ENCODE peak calls at places on chromosomes 11 and 22, in four cellular contexts. X is T47D; Z is effector memory CD4-positive, alpha-beta T cell; A is GM03348. L is an unnamed sample.
A peak's percentile ranks its signal among the peaks of the same experiment; 100 is the strongest.

GRCh38 chr22:39292002-39292401 is 27.4 kb downstream of the RPL3 start:
- DNase-seq in X (no peak), Z (no peak), A (no peak), L (no peak)

GRCh38 chr11:27473017-27473406 is 422 bp upstream of the LGR4 start:
- DNase-seq in X (no peak), Z (no peak), A (no peak), L (no peak)

GRCh38 chr11:69888671-69889076 is 69.5 kb upstream of the FGF3 start:
- DNase-seq in X (peak; percentile 86), Z (peak; percentile 31), A (peak; percentile 88), L (no peak)

GRCh38 chr22:26568207-26568706 is 21.7 kb downstream of the TPST2 start:
- DNase-seq in X (peak; percentile 83), Z (no peak), A (no peak), L (no peak)

GRCh38 chr11:43770173-43770572 is 89.6 kb downstream of the HSD17B12 start:
- DNase-seq in X (no peak), Z (no peak), A (no peak), L (no peak)

GRCh38 chr11:83097671-83098070 is 26.0 kb upstream of the RAB30 start:
- DNase-seq in X (no peak), Z (no peak), A (no peak), L (no peak)

GRCh38 chr11:78764946-78765345 is 190.3 kb upstream of the NARS2 start:
- DNase-seq in X (no peak), Z (no peak), A (no peak), L (no peak)

GRCh38 chr11:68313574-68314202 is 1.3 kb downstream of the LRP5 start:
- DNase-seq in X (no peak), Z (no peak), A (no peak), L (no peak)

GRCh38 chr11:131217313-131218297 is 152.8 kb upstream of the NTM start:
- DNase-seq in X (no peak), Z (no peak), A (peak; percentile 37), L (no peak)

L was measured in T-helper 22 cell.